ENCODE peak calls at places on chromosomes 6 and 20, in seven cellular contexts. One of them, this sample, is unnamed.
A peak's percentile ranks its signal among the peaks of the same experiment; 100 is the strongest.

GRCh38 chr6:12119085-12119588 is 107.0 kb downstream of the HIVEP1 start:
- DNase-seq in ovary: no peak
- DNase-seq in CD8-positive, alpha-beta memory T cell: peak; percentile 8
- DNase-seq in adrenal gland: no peak
- DNase-seq in right atrium auricular region: no peak
- DNase-seq in PC-3: no peak
- DNase-seq in CD4-positive, CD25-positive, alpha-beta regulatory T cell: peak; percentile 19
- DNase-seq in this sample: no peak

GRCh38 chr6:32070814-32071466 is 32.7 kb downstream of the CYP21A2 start:
- DNase-seq in ovary: no peak
- DNase-seq in CD8-positive, alpha-beta memory T cell: no peak
- DNase-seq in adrenal gland: no peak
- DNase-seq in right atrium auricular region: peak; percentile 84
- DNase-seq in PC-3: no peak
- DNase-seq in CD4-positive, CD25-positive, alpha-beta regulatory T cell: no peak
- DNase-seq in this sample: no peak

GRCh38 chr20:21539512-21539911 is 25.6 kb upstream of the NKX2-2 start:
- DNase-seq in ovary: no peak
- DNase-seq in CD8-positive, alpha-beta memory T cell: no peak
- DNase-seq in adrenal gland: no peak
- DNase-seq in right atrium auricular region: no peak
- DNase-seq in PC-3: no peak
- DNase-seq in CD4-positive, CD25-positive, alpha-beta regulatory T cell: no peak
- DNase-seq in this sample: no peak

GRCh38 chr6:27230758-27231111 is 16.8 kb upstream of the PRSS16 start:
- DNase-seq in ovary: no peak
- DNase-seq in CD8-positive, alpha-beta memory T cell: no peak
- DNase-seq in adrenal gland: no peak
- DNase-seq in right atrium auricular region: no peak
- DNase-seq in PC-3: no peak
- DNase-seq in CD4-positive, CD25-positive, alpha-beta regulatory T cell: no peak
- DNase-seq in this sample: no peak

GRCh38 chr20:36273414-36274247 is 32.5 kb upstream of the DLGAP4 start:
- DNase-seq in ovary: no peak
- DNase-seq in CD8-positive, alpha-beta memory T cell: no peak
- DNase-seq in adrenal gland: no peak
- DNase-seq in right atrium auricular region: no peak
- DNase-seq in PC-3: peak; percentile 66
- DNase-seq in CD4-positive, CD25-positive, alpha-beta regulatory T cell: no peak
- DNase-seq in this sample: no peak

GRCh38 chr6:136979206-136979605 is 57.1 kb downstream of the SLC35D3 start:
- DNase-seq in ovary: no peak
- DNase-seq in CD8-positive, alpha-beta memory T cell: no peak
- DNase-seq in adrenal gland: no peak
- DNase-seq in right atrium auricular region: no peak
- DNase-seq in PC-3: no peak
- DNase-seq in CD4-positive, CD25-positive, alpha-beta regulatory T cell: no peak
- DNase-seq in this sample: no peak

GRCh38 chr6:16157909-16158308 is 29.0 kb downstream of the MYLIP start:
- DNase-seq in ovary: no peak
- DNase-seq in CD8-positive, alpha-beta memory T cell: no peak
- DNase-seq in adrenal gland: no peak
- DNase-seq in right atrium auricular region: no peak
- DNase-seq in PC-3: no peak
- DNase-seq in CD4-positive, CD25-positive, alpha-beta regulatory T cell: no peak
- DNase-seq in this sample: no peak

GRCh38 chr20:25600632-25601031 is 15.3 kb upstream of the NINL start:
- DNase-seq in ovary: no peak
- DNase-seq in CD8-positive, alpha-beta memory T cell: no peak
- DNase-seq in adrenal gland: no peak
- DNase-seq in right atrium auricular region: no peak
- DNase-seq in PC-3: no peak
- DNase-seq in CD4-positive, CD25-positive, alpha-beta regulatory T cell: no peak
- DNase-seq in this sample: peak; percentile 59

GRCh38 chr6:26521485-26522391 is 16.4 kb upstream of the HMGN4 start:
- DNase-seq in ovary: peak; percentile 85
- DNase-seq in CD8-positive, alpha-beta memory T cell: peak; percentile 50
- DNase-seq in adrenal gland: peak; percentile 85
- DNase-seq in right atrium auricular region: peak; percentile 73
- DNase-seq in PC-3: peak; percentile 38
- DNase-seq in CD4-positive, CD25-positive, alpha-beta regulatory T cell: peak; percentile 52
- DNase-seq in this sample: peak; percentile 97

GRCh38 chr6:47069156-47069555 is 27.0 kb upstream of the ADGRF1 start:
- DNase-seq in ovary: no peak
- DNase-seq in CD8-positive, alpha-beta memory T cell: no peak
- DNase-seq in adrenal gland: no peak
- DNase-seq in right atrium auricular region: no peak
- DNase-seq in PC-3: peak; percentile 58
- DNase-seq in CD4-positive, CD25-positive, alpha-beta regulatory T cell: no peak
- DNase-seq in this sample: no peak

GRCh38 chr20:24670981-24671380 is 201.6 kb downstream of the SYNDIG1 start:
- DNase-seq in ovary: no peak
- DNase-seq in CD8-positive, alpha-beta memory T cell: no peak
- DNase-seq in adrenal gland: no peak
- DNase-seq in right atrium auricular region: no peak
- DNase-seq in PC-3: no peak
- DNase-seq in CD4-positive, CD25-positive, alpha-beta regulatory T cell: no peak
- DNase-seq in this sample: peak; percentile 53

GRCh38 chr20:32523613-32524218 is 61.4 kb downstream of the NOL4L start:
- DNase-seq in ovary: no peak
- DNase-seq in CD8-positive, alpha-beta memory T cell: no peak
- DNase-seq in adrenal gland: no peak
- DNase-seq in right atrium auricular region: no peak
- DNase-seq in PC-3: no peak
- DNase-seq in CD4-positive, CD25-positive, alpha-beta regulatory T cell: no peak
- DNase-seq in this sample: peak; percentile 68

GRCh38 chr6:145310116-145310515 is 425.2 kb downstream of the EPM2A start:
- DNase-seq in ovary: no peak
- DNase-seq in CD8-positive, alpha-beta memory T cell: no peak
- DNase-seq in adrenal gland: no peak
- DNase-seq in right atrium auricular region: no peak
- DNase-seq in PC-3: peak; percentile 26
- DNase-seq in CD4-positive, CD25-positive, alpha-beta regulatory T cell: no peak
- DNase-seq in this sample: no peak

GRCh38 chr6:110524305-110524704 is 47.9 kb upstream of the SLC22A16 start:
- DNase-seq in ovary: no peak
- DNase-seq in CD8-positive, alpha-beta memory T cell: no peak
- DNase-seq in adrenal gland: no peak
- DNase-seq in right atrium auricular region: no peak
- DNase-seq in PC-3: peak; percentile 70
- DNase-seq in CD4-positive, CD25-positive, alpha-beta regulatory T cell: no peak
- DNase-seq in this sample: no peak

GRCh38 chr6:17632929-17633328 is 32.8 kb downstream of the FAM8A1 start:
- DNase-seq in ovary: no peak
- DNase-seq in CD8-positive, alpha-beta memory T cell: no peak
- DNase-seq in adrenal gland: no peak
- DNase-seq in right atrium auricular region: no peak
- DNase-seq in PC-3: no peak
- DNase-seq in CD4-positive, CD25-positive, alpha-beta regulatory T cell: no peak
- DNase-seq in this sample: no peak

GRCh38 chr6:144340541-144341371 is 55.6 kb downstream of the UTRN start:
- DNase-seq in ovary: no peak
- DNase-seq in CD8-positive, alpha-beta memory T cell: no peak
- DNase-seq in adrenal gland: no peak
- DNase-seq in right atrium auricular region: no peak
- DNase-seq in PC-3: peak; percentile 53
- DNase-seq in CD4-positive, CD25-positive, alpha-beta regulatory T cell: no peak
- DNase-seq in this sample: no peak

GRCh38 chr20:23139524-23139923 is 53.4 kb upstream of the CD93 start:
- DNase-seq in ovary: no peak
- DNase-seq in CD8-positive, alpha-beta memory T cell: no peak
- DNase-seq in adrenal gland: no peak
- DNase-seq in right atrium auricular region: no peak
- DNase-seq in PC-3: no peak
- DNase-seq in CD4-positive, CD25-positive, alpha-beta regulatory T cell: no peak
- DNase-seq in this sample: no peak

GRCh38 chr6:144320746-144321145 is 35.6 kb downstream of the UTRN start:
- DNase-seq in ovary: no peak
- DNase-seq in CD8-positive, alpha-beta memory T cell: no peak
- DNase-seq in adrenal gland: no peak
- DNase-seq in right atrium auricular region: no peak
- DNase-seq in PC-3: no peak
- DNase-seq in CD4-positive, CD25-positive, alpha-beta regulatory T cell: no peak
- DNase-seq in this sample: no peak

GRCh38 chr6:107658920-107659879 is 164.9 kb downstream of the SCML4 start:
- DNase-seq in ovary: no peak
- DNase-seq in CD8-positive, alpha-beta memory T cell: no peak
- DNase-seq in adrenal gland: no peak
- DNase-seq in right atrium auricular region: no peak
- DNase-seq in PC-3: peak; percentile 51
- DNase-seq in CD4-positive, CD25-positive, alpha-beta regulatory T cell: no peak
- DNase-seq in this sample: no peak

DNA sequence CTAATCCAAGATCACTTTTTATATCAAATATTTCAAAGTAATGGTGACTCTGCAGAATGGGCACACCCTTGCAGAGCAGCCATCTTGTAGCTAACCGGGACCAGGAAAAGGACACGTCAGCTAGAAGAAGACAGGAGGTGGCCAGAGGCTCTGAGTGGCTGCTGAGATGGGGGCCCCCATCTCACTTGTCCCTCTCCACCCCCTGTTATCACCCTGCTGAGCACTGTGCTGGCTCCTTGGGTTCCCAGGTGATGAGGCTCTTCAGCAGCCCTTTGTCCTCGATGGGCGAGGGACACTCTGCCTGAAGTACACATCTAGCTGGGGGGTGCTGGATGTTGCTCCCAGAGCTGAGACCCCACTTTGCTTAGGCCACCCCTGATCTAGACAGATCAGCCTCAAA is 126.3 kb downstream of the UST start:
- DNase-seq in ovary: no peak
- DNase-seq in CD8-positive, alpha-beta memory T cell: no peak
- DNase-seq in adrenal gland: no peak
- DNase-seq in right atrium auricular region: no peak
- DNase-seq in PC-3: no peak
- DNase-seq in CD4-positive, CD25-positive, alpha-beta regulatory T cell: no peak
- DNase-seq in this sample: no peak
- H3K4me1 ChIP-seq in ovary: peaks cover 2% of the 10 kb centered on the region
- H3K4me1 ChIP-seq in CD8-positive, alpha-beta memory T cell: no peaks in the 10 kb centered on the region
- H3K4me1 ChIP-seq in adrenal gland: peaks cover 6% of the 10 kb centered on the region
- H3K4me1 ChIP-seq in right atrium auricular region: no peaks in the 10 kb centered on the region
- H3K4me1 ChIP-seq in PC-3: peaks cover 26% of the 10 kb centered on the region
- H3K4me1 ChIP-seq in CD4-positive, CD25-positive, alpha-beta regulatory T cell: no peaks in the 10 kb centered on the region
- H3K4me1 ChIP-seq in this sample: peaks cover 28% of the 10 kb centered on the region

GRCh38 chr20:51960004-51960403 is 157.7 kb upstream of the SALL4 start:
- DNase-seq in ovary: no peak
- DNase-seq in CD8-positive, alpha-beta memory T cell: no peak
- DNase-seq in adrenal gland: no peak
- DNase-seq in right atrium auricular region: no peak
- DNase-seq in PC-3: no peak
- DNase-seq in CD4-positive, CD25-positive, alpha-beta regulatory T cell: no peak
- DNase-seq in this sample: no peak
- H3K4me1 ChIP-seq in ovary: no peaks in the 10 kb centered on the region
- H3K4me1 ChIP-seq in CD8-positive, alpha-beta memory T cell: no peaks in the 10 kb centered on the region
- H3K4me1 ChIP-seq in adrenal gland: no peaks in the 10 kb centered on the region
- H3K4me1 ChIP-seq in right atrium auricular region: no peaks in the 10 kb centered on the region
- H3K4me1 ChIP-seq in PC-3: no peaks in the 10 kb centered on the region
- H3K4me1 ChIP-seq in CD4-positive, CD25-positive, alpha-beta regulatory T cell: no peaks in the 10 kb centered on the region
- H3K4me1 ChIP-seq in this sample: peaks cover 9% of the 10 kb centered on the region

GRCh38 chr6:4021862-4022715 is 56.8 kb downstream of the FAM217A start:
- DNase-seq in ovary: no peak
- DNase-seq in CD8-positive, alpha-beta memory T cell: no peak
- DNase-seq in adrenal gland: no peak
- DNase-seq in right atrium auricular region: no peak
- DNase-seq in PC-3: no peak
- DNase-seq in CD4-positive, CD25-positive, alpha-beta regulatory T cell: no peak
- DNase-seq in this sample: no peak

GRCh38 chr6:4023240-4023639 is 55.7 kb downstream of the FAM217A start:
- DNase-seq in ovary: no peak
- DNase-seq in CD8-positive, alpha-beta memory T cell: no peak
- DNase-seq in adrenal gland: no peak
- DNase-seq in right atrium auricular region: no peak
- DNase-seq in PC-3: no peak
- DNase-seq in CD4-positive, CD25-positive, alpha-beta regulatory T cell: no peak
- DNase-seq in this sample: no peak

GRCh38 chr6:4021133-4021861 is 57.6 kb downstream of the FAM217A start:
- DNase-seq in ovary: peak; percentile 92
- DNase-seq in CD8-positive, alpha-beta memory T cell: peak; percentile 75
- DNase-seq in adrenal gland: peak; percentile 97
- DNase-seq in right atrium auricular region: peak; percentile 96
- DNase-seq in PC-3: peak; percentile 97
- DNase-seq in CD4-positive, CD25-positive, alpha-beta regulatory T cell: peak; percentile 82
- DNase-seq in this sample: peak; percentile 97

GRCh38 chr6:4018194-4019111 is 60.5 kb downstream of the FAM217A start:
- DNase-seq in ovary: peak; percentile 96
- DNase-seq in CD8-positive, alpha-beta memory T cell: peak; percentile 92
- DNase-seq in adrenal gland: peak; percentile 96
- DNase-seq in right atrium auricular region: peak; percentile 92
- DNase-seq in PC-3: peak; percentile 98
- DNase-seq in CD4-positive, CD25-positive, alpha-beta regulatory T cell: peak; percentile 93
- DNase-seq in this sample: peak; percentile 99

GRCh38 chr6:4020822-4021132 is 58.2 kb downstream of the FAM217A start:
- DNase-seq in ovary: no peak
- DNase-seq in CD8-positive, alpha-beta memory T cell: no peak
- DNase-seq in adrenal gland: no peak
- DNase-seq in right atrium auricular region: no peak
- DNase-seq in PC-3: no peak
- DNase-seq in CD4-positive, CD25-positive, alpha-beta regulatory T cell: no peak
- DNase-seq in this sample: no peak
- H3K4me1 ChIP-seq in ovary: peaks cover 5% of the 10 kb centered on the region
- H3K4me1 ChIP-seq in CD8-positive, alpha-beta memory T cell: peaks cover 69% of the 10 kb centered on the region
- H3K4me1 ChIP-seq in adrenal gland: peaks cover 59% of the 10 kb centered on the region
- H3K4me1 ChIP-seq in right atrium auricular region: peaks cover 63% of the 10 kb centered on the region
- H3K4me1 ChIP-seq in PC-3: peaks cover 48% of the 10 kb centered on the region
- H3K4me1 ChIP-seq in CD4-positive, CD25-positive, alpha-beta regulatory T cell: peaks cover 75% of the 10 kb centered on the region
- H3K4me1 ChIP-seq in this sample: peaks cover 47% of the 10 kb centered on the region

GRCh38 chr6:85458184-85458583 is 8.3 kb downstream of the NT5E start:
- DNase-seq in ovary: no peak
- DNase-seq in CD8-positive, alpha-beta memory T cell: no peak
- DNase-seq in adrenal gland: no peak
- DNase-seq in right atrium auricular region: no peak
- DNase-seq in PC-3: no peak
- DNase-seq in CD4-positive, CD25-positive, alpha-beta regulatory T cell: no peak
- DNase-seq in this sample: no peak
- H3K4me1 ChIP-seq in ovary: peaks cover 24% of the 10 kb centered on the region
- H3K4me1 ChIP-seq in CD8-positive, alpha-beta memory T cell: peaks cover 30% of the 10 kb centered on the region
- H3K4me1 ChIP-seq in adrenal gland: peaks cover 34% of the 10 kb centered on the region
- H3K4me1 ChIP-seq in right atrium auricular region: peaks cover 22% of the 10 kb centered on the region
- H3K4me1 ChIP-seq in PC-3: peaks cover 56% of the 10 kb centered on the region
- H3K4me1 ChIP-seq in CD4-positive, CD25-positive, alpha-beta regulatory T cell: no peaks in the 10 kb centered on the region
- H3K4me1 ChIP-seq in this sample: peaks cover 34% of the 10 kb centered on the region

DNA sequence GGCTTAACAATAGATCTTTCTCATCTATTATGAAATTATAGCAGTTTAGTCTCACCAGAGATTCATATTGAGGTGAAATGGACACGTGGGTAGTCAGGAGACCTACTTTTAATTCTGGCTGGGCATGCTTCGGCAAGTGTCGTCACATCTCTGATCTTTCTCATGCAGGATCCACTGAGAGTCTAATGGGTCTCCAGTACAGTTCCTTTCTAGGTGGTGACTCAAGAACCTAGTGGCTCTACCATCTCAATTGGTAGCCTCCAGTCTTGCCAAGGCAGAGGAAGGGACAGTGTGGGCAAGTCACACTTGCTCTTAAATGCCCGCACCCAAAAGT is 94.9 kb downstream of the KCNB1 start:
- DNase-seq in ovary: no peak
- DNase-seq in CD8-positive, alpha-beta memory T cell: no peak
- DNase-seq in adrenal gland: no peak
- DNase-seq in right atrium auricular region: no peak
- DNase-seq in PC-3: no peak
- DNase-seq in CD4-positive, CD25-positive, alpha-beta regulatory T cell: no peak
- DNase-seq in this sample: peak; percentile 5
- H3K4me1 ChIP-seq in ovary: no peaks in the 10 kb centered on the region
- H3K4me1 ChIP-seq in CD8-positive, alpha-beta memory T cell: no peaks in the 10 kb centered on the region
- H3K4me1 ChIP-seq in adrenal gland: no peaks in the 10 kb centered on the region
- H3K4me1 ChIP-seq in right atrium auricular region: peaks cover 16% of the 10 kb centered on the region
- H3K4me1 ChIP-seq in PC-3: no peaks in the 10 kb centered on the region
- H3K4me1 ChIP-seq in CD4-positive, CD25-positive, alpha-beta regulatory T cell: no peaks in the 10 kb centered on the region
- H3K4me1 ChIP-seq in this sample: no peaks in the 10 kb centered on the region

This sample was measured in spleen.